ENCODE peak calls at places on chromosomes 16 and 17, in four cellular contexts. H, N, U and R are unnamed samples.

GRCh38 chr16:85303354-85303883 is 191.1 kb upstream of the CIBAR2 start:
- DNase-seq in H (peak), N (peak), U (peak), R (peak)

GRCh38 chr17:8173871-8174322 is 2.3 kb downstream of the TMEM107 start:
- DNase-seq in H (no peak), N (no peak), U (no peak), R (no peak)

GRCh38 chr16:28110074-28110473 is 46.6 kb upstream of the GSG1L start:
- DNase-seq in H (no peak), N (peak), U (no peak), R (no peak)

GRCh38 chr16:28101533-28101890 is 38.0 kb upstream of the GSG1L start:
- DNase-seq in H (no peak), N (no peak), U (no peak), R (no peak)

GRCh38 chr16:80123189-80123588 is 417.6 kb upstream of the DYNLRB2 start:
- DNase-seq in H (no peak), N (no peak), U (no peak), R (no peak)

GRCh38 chr17:79621151-79621940 is 10.5 kb upstream of the RBFOX3 start:
- DNase-seq in H (no peak), N (no peak), U (no peak), R (no peak)

GRCh38 chr17:15261818-15262290 is 3.3 kb downstream of the PMP22 start:
- DNase-seq in H (no peak), N (no peak), U (no peak), R (no peak)

GRCh38 chr16:47538472-47538871 is 77.3 kb downstream of the PHKB start:
- DNase-seq in H (no peak), N (no peak), U (no peak), R (no peak)

GRCh38 chr17:6657633-6658287 is 6.2 kb downstream of the C17orf100 start:
- DNase-seq in H (no peak), N (no peak), U (no peak), R (no peak)

GRCh38 chr17:7004398-7005253 is 7.8 kb upstream of the RNASEK start:
- DNase-seq in H (no peak), N (peak), U (no peak), R (peak)

GRCh38 chr16:47664653-47665325 is 203.7 kb downstream of the PHKB start:
- DNase-seq in H (no peak), N (no peak), U (no peak), R (no peak)

GRCh38 chr17:75059369-75060345 is 12.6 kb downstream of the KCTD2 start:
- DNase-seq in H (no peak), N (peak), U (no peak), R (no peak)

GRCh38 chr16:85751665-85752501 is 987 bp upstream of the C16orf74 start:
- DNase-seq in H (no peak), N (no peak), U (no peak), R (no peak)

GRCh38 chr17:21368545-21369246 is 7.5 kb upstream of the KCNJ12 start:
- DNase-seq in H (no peak), N (peak), U (no peak), R (no peak)

GRCh38 chr16:49484454-49484853 is 110.8 kb downstream of the C16orf78 start:
- DNase-seq in H (peak), N (no peak), U (no peak), R (peak)

GRCh38 chr17:81419886-81420768 is 24.9 kb downstream of the BAHCC1 start:
- DNase-seq in H (no peak), N (no peak), U (no peak), R (no peak)